ENCODE peak calls at places on chromosomes 13 and 19, in seven cellular contexts. One of them, this sample, is unnamed.

GRCh38 chr19:18855647-18856384 is 24.1 kb downstream of the UPF1 start:
- DNase-seq in B cell: no peak
- DNase-seq in activated T-helper 2 cell treated with anti-CD3 and anti-CD28 coated beads, Interferon-gamma antibody, Interleukin-2, Interleukin-4, amounts not matched to agents 10 μg/mL and 5 μg/mL and 100 μg/mL, durations not matched to agents 14 hours and 24 hours and 36 hours: no peak
- DNase-seq in activated CD4-positive, alpha-beta T cell treated with anti-CD3 and anti-CD28 coated beads, Interleukin-2, amount 50 U/mL, for 4 hours: no peak
- DNase-seq in activated T-helper 1 cell treated with anti-CD3 and anti-CD28 coated beads, Interleukin-12 subunit alpha, Interleukin-12 subunit beta, Interleukin-2, Interleukin-4 antibody, amounts not matched to agents 30 ng/mL and 10 ng/mL and 1 ng/mL, durations not matched to agents 14 hours and 24 hours and 36 hours: no peak
- DNase-seq in hypothalamus: no peak
- DNase-seq in pons: no peak
- DNase-seq in this sample: no peak

GRCh38 chr19:47582320-47582909 is 9.5 kb upstream of the ZNF541 start:
- DNase-seq in B cell: no peak
- DNase-seq in activated CD4-positive, alpha-beta T cell treated with anti-CD3 and anti-CD28 coated beads, Interleukin-2, amount 50 U/mL, for 4 hours: no peak
- DNase-seq in pons: no peak
- DNase-seq in hypothalamus: no peak
- DNase-seq in activated T-helper 1 cell treated with anti-CD3 and anti-CD28 coated beads, Interleukin-12 subunit alpha, Interleukin-12 subunit beta, Interleukin-2, Interleukin-4 antibody, amounts not matched to agents 30 ng/mL and 10 ng/mL and 1 ng/mL, durations not matched to agents 14 hours and 24 hours and 36 hours: no peak
- DNase-seq in activated T-helper 2 cell treated with anti-CD3 and anti-CD28 coated beads, Interferon-gamma antibody, Interleukin-2, Interleukin-4, amounts not matched to agents 10 μg/mL and 5 μg/mL and 100 μg/mL, durations not matched to agents 14 hours and 24 hours and 36 hours: no peak
- DNase-seq in this sample: no peak

GRCh38 chr19:33559996-33560395 is 38.4 kb upstream of the PEPD start:
- DNase-seq in B cell: no peak
- DNase-seq in activated CD4-positive, alpha-beta T cell treated with anti-CD3 and anti-CD28 coated beads, Interleukin-2, amount 50 U/mL, for 4 hours: no peak
- DNase-seq in pons: no peak
- DNase-seq in hypothalamus: no peak
- DNase-seq in activated T-helper 1 cell treated with anti-CD3 and anti-CD28 coated beads, Interleukin-12 subunit alpha, Interleukin-12 subunit beta, Interleukin-2, Interleukin-4 antibody, amounts not matched to agents 30 ng/mL and 10 ng/mL and 1 ng/mL, durations not matched to agents 14 hours and 24 hours and 36 hours: no peak
- DNase-seq in activated T-helper 2 cell treated with anti-CD3 and anti-CD28 coated beads, Interferon-gamma antibody, Interleukin-2, Interleukin-4, amounts not matched to agents 10 μg/mL and 5 μg/mL and 100 μg/mL, durations not matched to agents 14 hours and 24 hours and 36 hours: no peak
- DNase-seq in this sample: no peak

GRCh38 chr19:47756953-47757608 is 11.7 kb downstream of the NOP53 start:
- DNase-seq in activated CD4-positive, alpha-beta T cell treated with anti-CD3 and anti-CD28 coated beads, Interleukin-2, amount 50 U/mL, for 4 hours: no peak
- DNase-seq in hypothalamus: no peak
- DNase-seq in activated T-helper 2 cell treated with anti-CD3 and anti-CD28 coated beads, Interferon-gamma antibody, Interleukin-2, Interleukin-4, amounts not matched to agents 10 μg/mL and 5 μg/mL and 100 μg/mL, durations not matched to agents 14 hours and 24 hours and 36 hours: no peak
- DNase-seq in activated T-helper 1 cell treated with anti-CD3 and anti-CD28 coated beads, Interleukin-12 subunit alpha, Interleukin-12 subunit beta, Interleukin-2, Interleukin-4 antibody, amounts not matched to agents 30 ng/mL and 10 ng/mL and 1 ng/mL, durations not matched to agents 14 hours and 24 hours and 36 hours: no peak
- DNase-seq in B cell: no peak
- DNase-seq in pons: no peak
- DNase-seq in this sample: no peak

GRCh38 chr19:40139533-40140287 is 49.0 kb upstream of the ZNF780A start:
- DNase-seq in pons: peak; percentile 60
- DNase-seq in activated T-helper 1 cell treated with anti-CD3 and anti-CD28 coated beads, Interleukin-12 subunit alpha, Interleukin-12 subunit beta, Interleukin-2, Interleukin-4 antibody, amounts not matched to agents 30 ng/mL and 10 ng/mL and 1 ng/mL, durations not matched to agents 14 hours and 24 hours and 36 hours: no peak
- DNase-seq in B cell: no peak
- DNase-seq in hypothalamus: no peak
- DNase-seq in activated T-helper 2 cell treated with anti-CD3 and anti-CD28 coated beads, Interferon-gamma antibody, Interleukin-2, Interleukin-4, amounts not matched to agents 10 μg/mL and 5 μg/mL and 100 μg/mL, durations not matched to agents 14 hours and 24 hours and 36 hours: no peak
- DNase-seq in activated CD4-positive, alpha-beta T cell treated with anti-CD3 and anti-CD28 coated beads, Interleukin-2, amount 50 U/mL, for 4 hours: no peak
- DNase-seq in this sample: no peak

GRCh38 chr19:39917561-39918182 is 16.8 kb downstream of the FCGBP start:
- DNase-seq in activated T-helper 1 cell treated with anti-CD3 and anti-CD28 coated beads, Interleukin-12 subunit alpha, Interleukin-12 subunit beta, Interleukin-2, Interleukin-4 antibody, amounts not matched to agents 30 ng/mL and 10 ng/mL and 1 ng/mL, durations not matched to agents 14 hours and 24 hours and 36 hours: no peak
- DNase-seq in pons: no peak
- DNase-seq in activated T-helper 2 cell treated with anti-CD3 and anti-CD28 coated beads, Interferon-gamma antibody, Interleukin-2, Interleukin-4, amounts not matched to agents 10 μg/mL and 5 μg/mL and 100 μg/mL, durations not matched to agents 14 hours and 24 hours and 36 hours: no peak
- DNase-seq in B cell: no peak
- DNase-seq in hypothalamus: no peak
- DNase-seq in activated CD4-positive, alpha-beta T cell treated with anti-CD3 and anti-CD28 coated beads, Interleukin-2, amount 50 U/mL, for 4 hours: no peak
- DNase-seq in this sample: no peak

GRCh38 chr13:44141213-44141724 is 232.4 kb upstream of the SERP2 start:
- DNase-seq in B cell: no peak
- DNase-seq in activated T-helper 2 cell treated with anti-CD3 and anti-CD28 coated beads, Interferon-gamma antibody, Interleukin-2, Interleukin-4, amounts not matched to agents 10 μg/mL and 5 μg/mL and 100 μg/mL, durations not matched to agents 14 hours and 24 hours and 36 hours: no peak
- DNase-seq in activated CD4-positive, alpha-beta T cell treated with anti-CD3 and anti-CD28 coated beads, Interleukin-2, amount 50 U/mL, for 4 hours: no peak
- DNase-seq in pons: peak; percentile 39
- DNase-seq in activated T-helper 1 cell treated with anti-CD3 and anti-CD28 coated beads, Interleukin-12 subunit alpha, Interleukin-12 subunit beta, Interleukin-2, Interleukin-4 antibody, amounts not matched to agents 30 ng/mL and 10 ng/mL and 1 ng/mL, durations not matched to agents 14 hours and 24 hours and 36 hours: no peak
- DNase-seq in hypothalamus: no peak
- DNase-seq in this sample: no peak

GRCh38 chr19:7476941-7477494 is 11.8 kb downstream of the PEX11G start:
- DNase-seq in pons: no peak
- DNase-seq in B cell: no peak
- DNase-seq in activated CD4-positive, alpha-beta T cell treated with anti-CD3 and anti-CD28 coated beads, Interleukin-2, amount 50 U/mL, for 4 hours: no peak
- DNase-seq in activated T-helper 1 cell treated with anti-CD3 and anti-CD28 coated beads, Interleukin-12 subunit alpha, Interleukin-12 subunit beta, Interleukin-2, Interleukin-4 antibody, amounts not matched to agents 30 ng/mL and 10 ng/mL and 1 ng/mL, durations not matched to agents 14 hours and 24 hours and 36 hours: no peak
- DNase-seq in activated T-helper 2 cell treated with anti-CD3 and anti-CD28 coated beads, Interferon-gamma antibody, Interleukin-2, Interleukin-4, amounts not matched to agents 10 μg/mL and 5 μg/mL and 100 μg/mL, durations not matched to agents 14 hours and 24 hours and 36 hours: no peak
- DNase-seq in hypothalamus: no peak
- DNase-seq in this sample: no peak

GRCh38 chr19:57563547-57563946 is 3.9 kb upstream of the ZNF550 start:
- DNase-seq in activated T-helper 1 cell treated with anti-CD3 and anti-CD28 coated beads, Interleukin-12 subunit alpha, Interleukin-12 subunit beta, Interleukin-2, Interleukin-4 antibody, amounts not matched to agents 30 ng/mL and 10 ng/mL and 1 ng/mL, durations not matched to agents 14 hours and 24 hours and 36 hours: no peak
- DNase-seq in activated CD4-positive, alpha-beta T cell treated with anti-CD3 and anti-CD28 coated beads, Interleukin-2, amount 50 U/mL, for 4 hours: no peak
- DNase-seq in B cell: no peak
- DNase-seq in activated T-helper 2 cell treated with anti-CD3 and anti-CD28 coated beads, Interferon-gamma antibody, Interleukin-2, Interleukin-4, amounts not matched to agents 10 μg/mL and 5 μg/mL and 100 μg/mL, durations not matched to agents 14 hours and 24 hours and 36 hours: no peak
- DNase-seq in pons: no peak
- DNase-seq in hypothalamus: no peak
- DNase-seq in this sample: no peak

GRCh38 chr19:2694196-2694595 is 8.3 kb downstream of the GNG7 start:
- DNase-seq in activated T-helper 2 cell treated with anti-CD3 and anti-CD28 coated beads, Interferon-gamma antibody, Interleukin-2, Interleukin-4, amounts not matched to agents 10 μg/mL and 5 μg/mL and 100 μg/mL, durations not matched to agents 14 hours and 24 hours and 36 hours: no peak
- DNase-seq in activated CD4-positive, alpha-beta T cell treated with anti-CD3 and anti-CD28 coated beads, Interleukin-2, amount 50 U/mL, for 4 hours: no peak
- DNase-seq in B cell: no peak
- DNase-seq in pons: no peak
- DNase-seq in activated T-helper 1 cell treated with anti-CD3 and anti-CD28 coated beads, Interleukin-12 subunit alpha, Interleukin-12 subunit beta, Interleukin-2, Interleukin-4 antibody, amounts not matched to agents 30 ng/mL and 10 ng/mL and 1 ng/mL, durations not matched to agents 14 hours and 24 hours and 36 hours: no peak
- DNase-seq in hypothalamus: no peak
- DNase-seq in this sample: no peak

GRCh38 chr19:960601-960938 is 23.6 kb upstream of the WDR18 start:
- DNase-seq in B cell: no peak
- DNase-seq in activated T-helper 2 cell treated with anti-CD3 and anti-CD28 coated beads, Interferon-gamma antibody, Interleukin-2, Interleukin-4, amounts not matched to agents 10 μg/mL and 5 μg/mL and 100 μg/mL, durations not matched to agents 14 hours and 24 hours and 36 hours: no peak
- DNase-seq in activated CD4-positive, alpha-beta T cell treated with anti-CD3 and anti-CD28 coated beads, Interleukin-2, amount 50 U/mL, for 4 hours: no peak
- DNase-seq in pons: no peak
- DNase-seq in hypothalamus: no peak
- DNase-seq in activated T-helper 1 cell treated with anti-CD3 and anti-CD28 coated beads, Interleukin-12 subunit alpha, Interleukin-12 subunit beta, Interleukin-2, Interleukin-4 antibody, amounts not matched to agents 30 ng/mL and 10 ng/mL and 1 ng/mL, durations not matched to agents 14 hours and 24 hours and 36 hours: no peak
- DNase-seq in this sample: no peak

GRCh38 chr13:46559272-46559805 is 6.4 kb downstream of the LRCH1 start:
- DNase-seq in activated CD4-positive, alpha-beta T cell treated with anti-CD3 and anti-CD28 coated beads, Interleukin-2, amount 50 U/mL, for 4 hours: no peak
- DNase-seq in hypothalamus: no peak
- DNase-seq in pons: no peak
- DNase-seq in activated T-helper 2 cell treated with anti-CD3 and anti-CD28 coated beads, Interferon-gamma antibody, Interleukin-2, Interleukin-4, amounts not matched to agents 10 μg/mL and 5 μg/mL and 100 μg/mL, durations not matched to agents 14 hours and 24 hours and 36 hours: no peak
- DNase-seq in activated T-helper 1 cell treated with anti-CD3 and anti-CD28 coated beads, Interleukin-12 subunit alpha, Interleukin-12 subunit beta, Interleukin-2, Interleukin-4 antibody, amounts not matched to agents 30 ng/mL and 10 ng/mL and 1 ng/mL, durations not matched to agents 14 hours and 24 hours and 36 hours: no peak
- DNase-seq in B cell: no peak
- DNase-seq in this sample: no peak

GRCh38 chr13:21583496-21583895 is 20.5 kb downstream of the MICU2 start:
- DNase-seq in B cell: no peak
- DNase-seq in pons: no peak
- DNase-seq in activated CD4-positive, alpha-beta T cell treated with anti-CD3 and anti-CD28 coated beads, Interleukin-2, amount 50 U/mL, for 4 hours: no peak
- DNase-seq in hypothalamus: no peak
- DNase-seq in activated T-helper 2 cell treated with anti-CD3 and anti-CD28 coated beads, Interferon-gamma antibody, Interleukin-2, Interleukin-4, amounts not matched to agents 10 μg/mL and 5 μg/mL and 100 μg/mL, durations not matched to agents 14 hours and 24 hours and 36 hours: no peak
- DNase-seq in activated T-helper 1 cell treated with anti-CD3 and anti-CD28 coated beads, Interleukin-12 subunit alpha, Interleukin-12 subunit beta, Interleukin-2, Interleukin-4 antibody, amounts not matched to agents 30 ng/mL and 10 ng/mL and 1 ng/mL, durations not matched to agents 14 hours and 24 hours and 36 hours: no peak
- DNase-seq in this sample: no peak

GRCh38 chr19:58145849-58146248 is 4.7 kb downstream of the ZNF329 start:
- DNase-seq in B cell: no peak
- DNase-seq in activated CD4-positive, alpha-beta T cell treated with anti-CD3 and anti-CD28 coated beads, Interleukin-2, amount 50 U/mL, for 4 hours: no peak
- DNase-seq in hypothalamus: no peak
- DNase-seq in activated T-helper 2 cell treated with anti-CD3 and anti-CD28 coated beads, Interferon-gamma antibody, Interleukin-2, Interleukin-4, amounts not matched to agents 10 μg/mL and 5 μg/mL and 100 μg/mL, durations not matched to agents 14 hours and 24 hours and 36 hours: no peak
- DNase-seq in activated T-helper 1 cell treated with anti-CD3 and anti-CD28 coated beads, Interleukin-12 subunit alpha, Interleukin-12 subunit beta, Interleukin-2, Interleukin-4 antibody, amounts not matched to agents 30 ng/mL and 10 ng/mL and 1 ng/mL, durations not matched to agents 14 hours and 24 hours and 36 hours: no peak
- DNase-seq in pons: no peak
- DNase-seq in this sample: no peak

GRCh38 chr13:75705908-75706307 is 69.8 kb downstream of the LMO7 start:
- DNase-seq in B cell: no peak
- DNase-seq in pons: no peak
- DNase-seq in activated T-helper 1 cell treated with anti-CD3 and anti-CD28 coated beads, Interleukin-12 subunit alpha, Interleukin-12 subunit beta, Interleukin-2, Interleukin-4 antibody, amounts not matched to agents 30 ng/mL and 10 ng/mL and 1 ng/mL, durations not matched to agents 14 hours and 24 hours and 36 hours: no peak
- DNase-seq in activated T-helper 2 cell treated with anti-CD3 and anti-CD28 coated beads, Interferon-gamma antibody, Interleukin-2, Interleukin-4, amounts not matched to agents 10 μg/mL and 5 μg/mL and 100 μg/mL, durations not matched to agents 14 hours and 24 hours and 36 hours: no peak
- DNase-seq in activated CD4-positive, alpha-beta T cell treated with anti-CD3 and anti-CD28 coated beads, Interleukin-2, amount 50 U/mL, for 4 hours: no peak
- DNase-seq in hypothalamus: no peak
- DNase-seq in this sample: no peak

GRCh38 chr13:107450426-107450825 is 764.9 kb downstream of the LIG4 start:
- DNase-seq in hypothalamus: no peak
- DNase-seq in activated CD4-positive, alpha-beta T cell treated with anti-CD3 and anti-CD28 coated beads, Interleukin-2, amount 50 U/mL, for 4 hours: no peak
- DNase-seq in activated T-helper 1 cell treated with anti-CD3 and anti-CD28 coated beads, Interleukin-12 subunit alpha, Interleukin-12 subunit beta, Interleukin-2, Interleukin-4 antibody, amounts not matched to agents 30 ng/mL and 10 ng/mL and 1 ng/mL, durations not matched to agents 14 hours and 24 hours and 36 hours: no peak
- DNase-seq in B cell: no peak
- DNase-seq in pons: no peak
- DNase-seq in activated T-helper 2 cell treated with anti-CD3 and anti-CD28 coated beads, Interferon-gamma antibody, Interleukin-2, Interleukin-4, amounts not matched to agents 10 μg/mL and 5 μg/mL and 100 μg/mL, durations not matched to agents 14 hours and 24 hours and 36 hours: no peak
- DNase-seq in this sample: no peak

GRCh38 chr13:85700909-85701308 is 98.3 kb downstream of the SLITRK6 start:
- DNase-seq in pons: no peak
- DNase-seq in activated T-helper 2 cell treated with anti-CD3 and anti-CD28 coated beads, Interferon-gamma antibody, Interleukin-2, Interleukin-4, amounts not matched to agents 10 μg/mL and 5 μg/mL and 100 μg/mL, durations not matched to agents 14 hours and 24 hours and 36 hours: no peak
- DNase-seq in hypothalamus: no peak
- DNase-seq in activated CD4-positive, alpha-beta T cell treated with anti-CD3 and anti-CD28 coated beads, Interleukin-2, amount 50 U/mL, for 4 hours: no peak
- DNase-seq in B cell: no peak
- DNase-seq in activated T-helper 1 cell treated with anti-CD3 and anti-CD28 coated beads, Interleukin-12 subunit alpha, Interleukin-12 subunit beta, Interleukin-2, Interleukin-4 antibody, amounts not matched to agents 30 ng/mL and 10 ng/mL and 1 ng/mL, durations not matched to agents 14 hours and 24 hours and 36 hours: no peak
- DNase-seq in this sample: no peak

GRCh38 chr19:33316521-33317284 is 14.4 kb upstream of the CEBPA start:
- DNase-seq in activated CD4-positive, alpha-beta T cell treated with anti-CD3 and anti-CD28 coated beads, Interleukin-2, amount 50 U/mL, for 4 hours: no peak
- DNase-seq in pons: no peak
- DNase-seq in B cell: no peak
- DNase-seq in activated T-helper 2 cell treated with anti-CD3 and anti-CD28 coated beads, Interferon-gamma antibody, Interleukin-2, Interleukin-4, amounts not matched to agents 10 μg/mL and 5 μg/mL and 100 μg/mL, durations not matched to agents 14 hours and 24 hours and 36 hours: no peak
- DNase-seq in hypothalamus: no peak
- DNase-seq in activated T-helper 1 cell treated with anti-CD3 and anti-CD28 coated beads, Interleukin-12 subunit alpha, Interleukin-12 subunit beta, Interleukin-2, Interleukin-4 antibody, amounts not matched to agents 30 ng/mL and 10 ng/mL and 1 ng/mL, durations not matched to agents 14 hours and 24 hours and 36 hours: no peak
- DNase-seq in this sample: no peak

GRCh38 chr19:13417054-13417453 is 89.2 kb downstream of the CACNA1A start:
- DNase-seq in activated T-helper 2 cell treated with anti-CD3 and anti-CD28 coated beads, Interferon-gamma antibody, Interleukin-2, Interleukin-4, amounts not matched to agents 10 μg/mL and 5 μg/mL and 100 μg/mL, durations not matched to agents 14 hours and 24 hours and 36 hours: no peak
- DNase-seq in hypothalamus: no peak
- DNase-seq in activated CD4-positive, alpha-beta T cell treated with anti-CD3 and anti-CD28 coated beads, Interleukin-2, amount 50 U/mL, for 4 hours: no peak
- DNase-seq in B cell: no peak
- DNase-seq in activated T-helper 1 cell treated with anti-CD3 and anti-CD28 coated beads, Interleukin-12 subunit alpha, Interleukin-12 subunit beta, Interleukin-2, Interleukin-4 antibody, amounts not matched to agents 30 ng/mL and 10 ng/mL and 1 ng/mL, durations not matched to agents 14 hours and 24 hours and 36 hours: no peak
- DNase-seq in pons: no peak
- DNase-seq in this sample: no peak

GRCh38 chr19:48648134-48648533 is 2.1 kb upstream of the CA11 start:
- DNase-seq in pons: no peak
- DNase-seq in activated T-helper 2 cell treated with anti-CD3 and anti-CD28 coated beads, Interferon-gamma antibody, Interleukin-2, Interleukin-4, amounts not matched to agents 10 μg/mL and 5 μg/mL and 100 μg/mL, durations not matched to agents 14 hours and 24 hours and 36 hours: no peak
- DNase-seq in activated T-helper 1 cell treated with anti-CD3 and anti-CD28 coated beads, Interleukin-12 subunit alpha, Interleukin-12 subunit beta, Interleukin-2, Interleukin-4 antibody, amounts not matched to agents 30 ng/mL and 10 ng/mL and 1 ng/mL, durations not matched to agents 14 hours and 24 hours and 36 hours: no peak
- DNase-seq in activated CD4-positive, alpha-beta T cell treated with anti-CD3 and anti-CD28 coated beads, Interleukin-2, amount 50 U/mL, for 4 hours: no peak
- DNase-seq in B cell: no peak
- DNase-seq in hypothalamus: no peak
- DNase-seq in this sample: no peak

GRCh38 chr13:100674363-100674847 is at the start of gene TMTC4:
- DNase-seq in B cell: no peak
- DNase-seq in hypothalamus: no peak
- DNase-seq in activated T-helper 1 cell treated with anti-CD3 and anti-CD28 coated beads, Interleukin-12 subunit alpha, Interleukin-12 subunit beta, Interleukin-2, Interleukin-4 antibody, amounts not matched to agents 30 ng/mL and 10 ng/mL and 1 ng/mL, durations not matched to agents 14 hours and 24 hours and 36 hours: no peak
- DNase-seq in pons: peak; percentile 47
- DNase-seq in activated T-helper 2 cell treated with anti-CD3 and anti-CD28 coated beads, Interferon-gamma antibody, Interleukin-2, Interleukin-4, amounts not matched to agents 10 μg/mL and 5 μg/mL and 100 μg/mL, durations not matched to agents 14 hours and 24 hours and 36 hours: no peak
- DNase-seq in activated CD4-positive, alpha-beta T cell treated with anti-CD3 and anti-CD28 coated beads, Interleukin-2, amount 50 U/mL, for 4 hours: peak; percentile 25
- DNase-seq in this sample: no peak

GRCh38 chr19:50794074-50794777 is 4.0 kb downstream of the ACP4 start:
- DNase-seq in B cell: peak; percentile 42
- DNase-seq in pons: no peak
- DNase-seq in hypothalamus: no peak
- DNase-seq in activated T-helper 2 cell treated with anti-CD3 and anti-CD28 coated beads, Interferon-gamma antibody, Interleukin-2, Interleukin-4, amounts not matched to agents 10 μg/mL and 5 μg/mL and 100 μg/mL, durations not matched to agents 14 hours and 24 hours and 36 hours: no peak
- DNase-seq in activated T-helper 1 cell treated with anti-CD3 and anti-CD28 coated beads, Interleukin-12 subunit alpha, Interleukin-12 subunit beta, Interleukin-2, Interleukin-4 antibody, amounts not matched to agents 30 ng/mL and 10 ng/mL and 1 ng/mL, durations not matched to agents 14 hours and 24 hours and 36 hours: no peak
- DNase-seq in activated CD4-positive, alpha-beta T cell treated with anti-CD3 and anti-CD28 coated beads, Interleukin-2, amount 50 U/mL, for 4 hours: no peak
- DNase-seq in this sample: no peak

GRCh38 chr13:46903748-46904147 is 6.9 kb upstream of the HTR2A start:
- DNase-seq in activated CD4-positive, alpha-beta T cell treated with anti-CD3 and anti-CD28 coated beads, Interleukin-2, amount 50 U/mL, for 4 hours: no peak
- DNase-seq in activated T-helper 1 cell treated with anti-CD3 and anti-CD28 coated beads, Interleukin-12 subunit alpha, Interleukin-12 subunit beta, Interleukin-2, Interleukin-4 antibody, amounts not matched to agents 30 ng/mL and 10 ng/mL and 1 ng/mL, durations not matched to agents 14 hours and 24 hours and 36 hours: no peak
- DNase-seq in pons: no peak
- DNase-seq in hypothalamus: no peak
- DNase-seq in activated T-helper 2 cell treated with anti-CD3 and anti-CD28 coated beads, Interferon-gamma antibody, Interleukin-2, Interleukin-4, amounts not matched to agents 10 μg/mL and 5 μg/mL and 100 μg/mL, durations not matched to agents 14 hours and 24 hours and 36 hours: no peak
- DNase-seq in B cell: no peak
- DNase-seq in this sample: no peak

GRCh38 chr19:8673281-8673891 is 25.2 kb downstream of the ACTL9 start:
- DNase-seq in activated T-helper 2 cell treated with anti-CD3 and anti-CD28 coated beads, Interferon-gamma antibody, Interleukin-2, Interleukin-4, amounts not matched to agents 10 μg/mL and 5 μg/mL and 100 μg/mL, durations not matched to agents 14 hours and 24 hours and 36 hours: no peak
- DNase-seq in activated T-helper 1 cell treated with anti-CD3 and anti-CD28 coated beads, Interleukin-12 subunit alpha, Interleukin-12 subunit beta, Interleukin-2, Interleukin-4 antibody, amounts not matched to agents 30 ng/mL and 10 ng/mL and 1 ng/mL, durations not matched to agents 14 hours and 24 hours and 36 hours: no peak
- DNase-seq in pons: no peak
- DNase-seq in hypothalamus: no peak
- DNase-seq in activated CD4-positive, alpha-beta T cell treated with anti-CD3 and anti-CD28 coated beads, Interleukin-2, amount 50 U/mL, for 4 hours: no peak
- DNase-seq in B cell: no peak
- DNase-seq in this sample: no peak

GRCh38 chr19:1864480-1865171 is 1.2 kb upstream of the KLF16 start:
- DNase-seq in activated CD4-positive, alpha-beta T cell treated with anti-CD3 and anti-CD28 coated beads, Interleukin-2, amount 50 U/mL, for 4 hours: peak; percentile 52
- DNase-seq in pons: no peak
- DNase-seq in B cell: peak; percentile 76
- DNase-seq in hypothalamus: no peak
- DNase-seq in activated T-helper 1 cell treated with anti-CD3 and anti-CD28 coated beads, Interleukin-12 subunit alpha, Interleukin-12 subunit beta, Interleukin-2, Interleukin-4 antibody, amounts not matched to agents 30 ng/mL and 10 ng/mL and 1 ng/mL, durations not matched to agents 14 hours and 24 hours and 36 hours: peak; percentile 56
- DNase-seq in activated T-helper 2 cell treated with anti-CD3 and anti-CD28 coated beads, Interferon-gamma antibody, Interleukin-2, Interleukin-4, amounts not matched to agents 10 μg/mL and 5 μg/mL and 100 μg/mL, durations not matched to agents 14 hours and 24 hours and 36 hours: peak; percentile 54
- DNase-seq in this sample: no peak

This sample was measured in amygdala.